ENCODE peak calls at places on chromosomes 2 and 18, in ten cellular contexts. A is AG09309, H is Panc1, X is glutamatergic neuron, C is LNCaP clone FGC, L is lower lobe of right lung, J is left lung, V is mucosa of descending colon, S is progenitor cell of endocrine pancreas, K is A549. R is an unnamed sample.

GRCh38 chr2:68832161-68832869 is 38.9 kb downstream of the BMP10 start:
- DNase-seq in A (no peak), H (no peak), X (no peak), C (no peak), L (peak; percentile 78), J (peak; percentile 85), V (peak; percentile 54), S (no peak), K (no peak), R (no peak)

GRCh38 chr2:239813261-239814135 is 211.6 kb downstream of the NDUFA10 start:
- DNase-seq in A (no peak), H (no peak), X (no peak), C (no peak), L (peak; percentile 46), J (no peak), V (no peak), S (no peak), K (no peak), R (no peak)

GRCh38 chr18:74476154-74476553 is 19.0 kb upstream of the DIPK1C start:
- DNase-seq in A (no peak), H (no peak), X (peak; percentile 82), C (no peak), L (no peak), J (no peak), V (no peak), S (peak; percentile 36), K (peak; percentile 48), R (peak; percentile 73)

GRCh38 chr2:8752385-8752784 is 70.5 kb downstream of the ID2 start:
- DNase-seq in A (no peak), H (no peak), X (no peak), C (no peak), L (no peak), J (no peak), V (no peak), S (no peak), K (no peak), R (no peak)

GRCh38 chr18:26051845-26052244 is 38.6 kb downstream of the SS18 start:
- DNase-seq in A (no peak), H (no peak), X (no peak), C (no peak), L (no peak), J (no peak), V (no peak), S (no peak), K (no peak), R (no peak)

GRCh38 chr2:64015386-64015785 is 3.8 kb downstream of the VPS54 start:
- DNase-seq in A (no peak), H (no peak), X (no peak), C (no peak), L (no peak), J (no peak), V (no peak), S (no peak), K (no peak), R (no peak)

GRCh38 chr2:217900010-217900779 is 102.6 kb downstream of the TNS1 start:
- DNase-seq in A (no peak), H (no peak), X (no peak), C (peak; percentile 27), L (peak; percentile 74), J (no peak), V (no peak), S (no peak), K (no peak), R (no peak)

GRCh38 chr2:180601016-180601415 is 379.4 kb upstream of the UBE2E3 start:
- DNase-seq in A (no peak), H (no peak), X (no peak), C (no peak), L (no peak), J (no peak), V (no peak), S (no peak), K (no peak), R (no peak)

GRCh38 chr2:235493775-235494715 is at the start of gene AGAP1:
- DNase-seq in A (no peak), H (no peak), X (peak; percentile 94), C (no peak), L (peak; percentile 88), J (peak; percentile 81), V (peak; percentile 91), S (peak; percentile 83), K (peak; percentile 70), R (peak; percentile 87)

GRCh38 chr2:62406573-62407043 is 99.4 kb downstream of the TMEM17 start:
- DNase-seq in A (no peak), H (no peak), X (no peak), C (no peak), L (no peak), J (no peak), V (peak; percentile 17), S (no peak), K (no peak), R (no peak)

GRCh38 chr18:1094408-1094807 is 189.7 kb downstream of the ADCYAP1 start:
- DNase-seq in A (no peak), H (no peak), X (no peak), C (no peak), L (no peak), J (no peak), V (no peak), S (no peak), K (no peak), R (no peak)

GRCh38 chr2:178008636-178009289 is 63.8 kb downstream of the PDE11A start:
- DNase-seq in A (no peak), H (no peak), X (no peak), C (no peak), L (no peak), J (no peak), V (peak; percentile 32), S (no peak), K (no peak), R (no peak)

GRCh38 chr2:26438526-26438925 is 36.8 kb downstream of the DRC1 start:
- DNase-seq in A (peak; percentile 60), H (no peak), X (no peak), C (no peak), L (no peak), J (no peak), V (no peak), S (no peak), K (no peak), R (no peak)

GRCh38 chr2:55901941-55902340 is 21.6 kb downstream of the EFEMP1 start:
- DNase-seq in A (no peak), H (no peak), X (no peak), C (no peak), L (no peak), J (no peak), V (no peak), S (no peak), K (no peak), R (no peak)
- TF ChIP-seq CTCF in A (no peak), H (no peak), X (no peak), C (no peak), L (no peak), J (no peak), V (no peak), S (no peak), K (no peak), R (no peak)

DNA sequence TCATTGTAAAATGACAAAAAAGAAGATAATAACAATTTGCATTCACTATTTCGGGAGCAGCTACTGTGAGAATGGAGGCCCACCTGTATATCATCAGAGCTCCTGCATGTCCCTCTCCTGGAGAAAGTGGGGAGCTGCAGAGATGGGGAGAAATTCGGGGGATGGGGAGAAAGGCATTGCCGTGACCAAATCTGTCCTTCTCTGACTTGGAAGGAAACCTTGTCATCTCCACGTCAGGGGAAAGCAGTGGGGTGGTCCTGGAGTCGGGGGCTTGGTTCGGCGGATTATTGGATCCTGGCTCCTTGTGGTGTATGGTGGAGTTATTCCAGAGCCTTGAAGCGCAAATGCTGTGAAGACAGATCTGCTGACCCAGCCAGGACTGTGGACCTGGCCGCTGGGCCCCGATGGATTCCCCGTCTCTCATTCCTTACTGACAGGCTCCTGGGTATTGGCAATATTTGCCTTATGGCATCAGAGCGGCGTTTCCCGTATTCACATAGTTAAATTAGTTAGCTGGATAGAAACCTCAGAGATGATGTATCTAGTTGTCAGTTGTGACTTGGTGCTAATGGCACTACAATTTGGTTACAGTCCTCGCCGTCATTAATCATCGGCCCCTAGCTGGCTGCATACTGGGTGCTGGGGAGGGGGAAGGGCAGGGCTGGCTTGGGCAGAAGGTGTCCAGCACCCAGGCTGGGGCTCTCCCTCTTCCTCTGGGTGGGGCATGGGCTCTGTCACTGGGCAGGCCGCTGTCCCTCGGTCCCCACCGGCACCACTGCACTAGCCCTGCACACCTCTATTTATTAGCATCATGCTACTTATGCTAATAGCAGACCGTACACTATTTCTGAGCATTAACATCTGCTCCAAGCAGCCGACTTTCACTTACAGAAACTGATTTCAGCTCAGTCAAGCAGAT is 31.7 kb downstream of the CELF4 start:
- DNase-seq in A (no peak), H (no peak), X (no peak), C (no peak), L (no peak), J (no peak), V (no peak), S (no peak), K (peak; percentile 18), R (no peak)
- TF ChIP-seq CTCF in A (peak; percentile 14), H (peak; percentile 25), X (peak; percentile 38), C (no peak), L (no peak), J (no peak), V (no peak), S (peak; percentile 44), K (no peak), R (peak; percentile 36)

GRCh38 chr18:12639990-12640880 is 17.7 kb downstream of the SPIRE1 start:
- DNase-seq in A (no peak), H (peak; percentile 93), X (no peak), C (no peak), L (no peak), J (no peak), V (no peak), S (no peak), K (peak; percentile 36), R (no peak)
- TF ChIP-seq CTCF in A (no peak), H (no peak), X (no peak), C (no peak), L (no peak), J (no peak), V (no peak), S (no peak), K (no peak), R (no peak)

GRCh38 chr2:144096531-144096930 is 423.4 kb downstream of the ZEB2 start:
- DNase-seq in A (no peak), H (no peak), X (no peak), C (no peak), L (no peak), J (no peak), V (no peak), S (no peak), K (no peak), R (no peak)

GRCh38 chr2:144102386-144102785 is 417.5 kb downstream of the ZEB2 start:
- DNase-seq in A (no peak), H (no peak), X (no peak), C (no peak), L (no peak), J (no peak), V (no peak), S (no peak), K (no peak), R (no peak)

GRCh38 chr2:144099340-144099739 is 420.6 kb downstream of the ZEB2 start:
- DNase-seq in A (no peak), H (no peak), X (no peak), C (no peak), L (no peak), J (no peak), V (no peak), S (no peak), K (no peak), R (no peak)

GRCh38 chr2:144097440-144098225 is 422.3 kb downstream of the ZEB2 start:
- DNase-seq in A (no peak), H (no peak), X (no peak), C (no peak), L (no peak), J (no peak), V (no peak), S (no peak), K (no peak), R (no peak)

GRCh38 chr2:144099746-144100438 is 420.0 kb downstream of the ZEB2 start:
- DNase-seq in A (no peak), H (no peak), X (no peak), C (no peak), L (no peak), J (no peak), V (no peak), S (no peak), K (peak; percentile 29), R (no peak)
- TF ChIP-seq CTCF in A (peak; percentile 36), H (no peak), X (no peak), C (no peak), L (peak; percentile 12), J (peak; percentile 9), V (no peak), S (no peak), K (no peak), R (no peak)

R was measured in endothelial cell.